ENCODE peak calls at places on chromosomes 3 and 15, in seven cellular contexts. U is body of pancreas, J is upper lobe of right lung, G is NB4, N is heart right ventricle, V is lung, T is mucosa of descending colon. C is an unnamed sample.

GRCh38 chr3:98528474-98529346 is 3.1 kb upstream of the GPR15 start:
- DNase-seq in U (no peak), J (no peak), G (no peak), N (no peak), V (no peak), T (no peak), C (no peak)

GRCh38 chr3:4721511-4721911 is 228.4 kb downstream of the ITPR1 start:
- DNase-seq in U (no peak), J (no peak), G (no peak), N (no peak), V (no peak), T (no peak), C (no peak)

GRCh38 chr3:72906154-72906553 is 18.3 kb downstream of the GXYLT2 start:
- DNase-seq in U (no peak), J (no peak), G (no peak), N (no peak), V (no peak), T (no peak), C (no peak)

GRCh38 chr3:25478358-25478757 is 50.3 kb downstream of the RARB start:
- DNase-seq in U (no peak), J (no peak), G (no peak), N (no peak), V (no peak), T (no peak), C (no peak)

GRCh38 chr3:71358243-71358642 is 225.3 kb downstream of the FOXP1 start:
- DNase-seq in U (no peak), J (no peak), G (no peak), N (no peak), V (no peak), T (no peak), C (no peak)

GRCh38 chr3:159620873-159621272 is 367.8 kb upstream of the IL12A start:
- DNase-seq in U (no peak), J (no peak), G (no peak), N (no peak), V (no peak), T (no peak), C (no peak)

GRCh38 chr3:172356427-172356826 is 91.8 kb downstream of the GHSR start:
- DNase-seq in U (no peak), J (no peak), G (no peak), N (no peak), V (no peak), T (no peak), C (no peak)

GRCh38 chr3:127808197-127808596 is 14.1 kb downstream of the MGLL start:
- DNase-seq in U (no peak), J (no peak), G (no peak), N (no peak), V (no peak), T (no peak), C (no peak)

GRCh38 chr3:124791639-124792111 is 61.4 kb downstream of the UMPS start:
- DNase-seq in U (no peak), J (no peak), G (peak), N (peak), V (peak), T (peak), C (no peak)

GRCh38 chr3:157948605-157949383 is 157.4 kb downstream of the SHOX2 start:
- DNase-seq in U (no peak), J (no peak), G (no peak), N (no peak), V (no peak), T (no peak), C (no peak)

GRCh38 chr3:75296858-75297257 is 367.3 kb upstream of the FRG2C start:
- DNase-seq in U (no peak), J (no peak), G (no peak), N (no peak), V (no peak), T (no peak), C (no peak)

GRCh38 chr3:29240248-29240647 is 40.6 kb upstream of the RBMS3 start:
- DNase-seq in U (no peak), J (no peak), G (peak), N (no peak), V (no peak), T (no peak), C (no peak)

GRCh38 chr3:169285057-169285990 is 378.2 kb downstream of the MECOM start:
- DNase-seq in U (no peak), J (no peak), G (no peak), N (no peak), V (no peak), T (no peak), C (no peak)

GRCh38 chr3:130786306-130786705 is 39.7 kb upstream of the PIK3R4 start:
- DNase-seq in U (no peak), J (no peak), G (no peak), N (no peak), V (no peak), T (no peak), C (no peak)

GRCh38 chr3:142975316-142975995 is 12.0 kb upstream of the PAQR9 start:
- DNase-seq in U (no peak), J (no peak), G (no peak), N (no peak), V (no peak), T (no peak), C (no peak)

GRCh38 chr3:141183606-141184005 is 48.0 kb upstream of the PXYLP1 start:
- DNase-seq in U (no peak), J (no peak), G (no peak), N (no peak), V (no peak), T (no peak), C (no peak)

GRCh38 chr15:73387507-73388255 is 18.9 kb upstream of the HCN4 start:
- DNase-seq in U (no peak), J (no peak), G (no peak), N (no peak), V (no peak), T (no peak), C (no peak)

GRCh38 chr3:167885277-167885676 is 149.8 kb downstream of the SERPINI1 start:
- DNase-seq in U (no peak), J (no peak), G (no peak), N (no peak), V (no peak), T (no peak), C (no peak)

GRCh38 chr3:105365171-105365535 is 1.6 kb upstream of the ALCAM start:
- DNase-seq in U (peak), J (no peak), G (no peak), N (no peak), V (no peak), T (no peak), C (no peak)

GRCh38 chr3:62622553-62623174 is 249.3 kb upstream of the FEZF2 start:
- DNase-seq in U (peak), J (no peak), G (peak), N (no peak), V (no peak), T (peak), C (no peak)

GRCh38 chr15:70799667-70800450 is 36.5 kb upstream of the UACA start:
- DNase-seq in U (no peak), J (no peak), G (no peak), N (peak), V (peak), T (no peak), C (no peak)

GRCh38 chr3:179681492-179682263 is 28.8 kb downstream of the USP13 start:
- DNase-seq in U (no peak), J (no peak), G (no peak), N (no peak), V (no peak), T (no peak), C (peak)
- H3K4me3 ChIP-seq in U (no peak), J (no peak), G (no peak), N (peak), V (no peak), T (no peak), C (no peak)

DNA sequence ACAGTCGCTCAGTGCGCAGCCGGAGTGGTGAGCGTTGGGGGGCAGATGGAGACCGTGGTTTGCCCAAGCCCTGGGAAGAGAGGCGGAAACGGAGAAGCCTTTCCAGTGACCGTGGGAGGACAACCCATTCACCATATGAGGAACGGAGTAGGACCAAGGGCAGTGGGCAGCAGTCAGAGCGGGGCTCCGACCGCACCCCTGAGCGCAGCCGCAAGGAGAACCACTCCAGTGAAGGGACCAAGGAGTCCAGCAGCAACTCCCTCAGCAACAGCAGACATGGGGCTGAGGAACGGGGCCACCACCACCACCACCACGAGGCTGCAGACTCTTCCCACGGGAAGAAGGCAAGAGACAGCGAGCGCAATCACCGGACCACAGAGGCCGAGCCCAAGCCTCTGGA is 2.0 kb downstream of the RBM15B start:
- DNase-seq in U (no peak), J (no peak), G (no peak), N (no peak), V (no peak), T (no peak), C (no peak)
- H3K4me3 ChIP-seq in U (no peak), J (no peak), G (no peak), N (no peak), V (no peak), T (no peak), C (no peak)

GRCh38 chr3:49029563-49029884 is 326 bp upstream of the IMPDH2 start:
- DNase-seq in U (no peak), J (no peak), G (no peak), N (no peak), V (no peak), T (no peak), C (no peak)
- H3K4me3 ChIP-seq in U (no peak), J (peak), G (no peak), N (peak), V (peak), T (peak), C (no peak)

GRCh38 chr15:49620658-49621326 is at the start of the genes DTWD1 and FAM227B:
- DNase-seq in U (peak), J (peak), G (peak), N (peak), V (peak), T (peak), C (peak)
- H3K4me3 ChIP-seq in U (peak), J (peak), G (peak), N (peak), V (peak), T (peak), C (peak)

GRCh38 chr15:57306305-57306943 is 69.9 kb upstream of the CGNL1 start:
- DNase-seq in U (peak), J (peak), G (peak), N (peak), V (peak), T (peak), C (peak)
- H3K4me3 ChIP-seq in U (peak), J (peak), G (peak), N (peak), V (peak), T (peak), C (peak)

GRCh38 chr15:38207591-38207990 is 45.0 kb upstream of the SPRED1 start:
- DNase-seq in U (no peak), J (no peak), G (no peak), N (no peak), V (no peak), T (no peak), C (no peak)

GRCh38 chr15:38205502-38206235 is 47.0 kb upstream of the SPRED1 start:
- DNase-seq in U (no peak), J (no peak), G (no peak), N (no peak), V (no peak), T (no peak), C (no peak)

GRCh38 chr15:38197553-38197952 is 55.1 kb upstream of the SPRED1 start:
- DNase-seq in U (no peak), J (no peak), G (no peak), N (no peak), V (no peak), T (no peak), C (no peak)

GRCh38 chr15:38201714-38202113 is 50.9 kb upstream of the SPRED1 start:
- DNase-seq in U (no peak), J (no peak), G (no peak), N (no peak), V (no peak), T (no peak), C (no peak)

DNA sequence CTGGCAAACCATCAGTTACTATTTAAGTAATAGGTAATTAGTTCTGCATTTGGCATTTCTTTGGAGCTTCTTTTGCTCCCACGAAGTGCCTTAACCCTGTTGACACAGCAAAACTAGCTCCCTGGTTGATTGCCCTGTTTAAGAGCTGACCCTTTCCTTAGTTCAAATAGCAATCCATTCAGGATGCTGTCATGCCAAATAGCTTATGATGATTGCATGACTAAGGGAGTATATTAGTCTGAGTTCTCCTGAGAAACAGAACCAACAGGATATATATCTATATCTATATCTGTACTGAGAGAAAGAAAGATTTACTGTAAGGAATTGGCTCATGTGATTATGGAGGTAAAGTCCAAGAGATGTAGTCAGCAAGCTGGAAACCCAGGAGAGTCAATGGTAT is 50.3 kb upstream of the SPRED1 start:
- DNase-seq in U (no peak), J (no peak), G (no peak), N (no peak), V (no peak), T (no peak), C (no peak)
- H3K4me3 ChIP-seq in U (no peak), J (no peak), G (no peak), N (no peak), V (no peak), T (no peak), C (no peak)

DNA sequence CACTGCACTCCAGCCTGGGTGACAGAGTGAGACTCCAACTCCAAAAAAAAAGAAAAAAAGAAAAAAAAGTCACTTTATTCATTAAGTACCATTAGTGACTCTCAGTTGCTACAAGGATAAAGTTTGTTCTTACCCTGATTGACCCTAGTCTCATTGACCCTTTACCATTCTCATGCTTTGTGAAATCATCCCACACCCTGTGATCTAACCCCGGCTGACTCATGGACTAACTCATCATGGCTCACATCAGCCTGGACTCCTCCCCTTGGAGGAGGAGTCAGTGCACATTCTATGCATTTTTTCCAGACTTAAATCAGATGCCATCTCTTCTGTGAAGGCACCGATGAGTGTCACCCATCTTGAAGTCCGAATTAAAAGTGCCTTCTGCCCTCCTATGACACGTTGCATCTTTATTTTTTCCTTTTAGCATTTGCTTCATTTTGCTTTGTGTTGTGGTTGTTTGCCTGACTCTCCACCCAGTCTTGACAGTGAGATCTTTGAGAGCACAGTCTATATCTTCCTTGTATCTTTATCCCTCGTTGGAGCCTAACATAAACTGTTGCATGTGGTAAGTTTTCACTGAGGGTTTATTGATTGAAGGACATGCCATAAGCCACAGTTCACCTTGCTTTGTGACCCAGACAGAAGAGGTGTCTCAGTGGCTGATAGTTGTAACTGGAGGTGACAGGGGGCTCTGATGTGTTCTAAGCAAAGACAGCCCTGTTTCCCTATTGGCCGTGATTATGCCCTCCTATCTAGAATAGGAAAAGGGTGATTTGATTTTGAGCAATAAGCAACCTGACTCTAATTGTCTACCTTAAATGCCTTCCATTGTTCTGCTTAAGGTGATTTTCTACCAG is 72.1 kb downstream of the IL1RAP start:
- DNase-seq in U (no peak), J (no peak), G (peak), N (no peak), V (peak), T (no peak), C (peak)
- H3K4me3 ChIP-seq in U (no peak), J (no peak), G (no peak), N (no peak), V (no peak), T (no peak), C (no peak)

DNA sequence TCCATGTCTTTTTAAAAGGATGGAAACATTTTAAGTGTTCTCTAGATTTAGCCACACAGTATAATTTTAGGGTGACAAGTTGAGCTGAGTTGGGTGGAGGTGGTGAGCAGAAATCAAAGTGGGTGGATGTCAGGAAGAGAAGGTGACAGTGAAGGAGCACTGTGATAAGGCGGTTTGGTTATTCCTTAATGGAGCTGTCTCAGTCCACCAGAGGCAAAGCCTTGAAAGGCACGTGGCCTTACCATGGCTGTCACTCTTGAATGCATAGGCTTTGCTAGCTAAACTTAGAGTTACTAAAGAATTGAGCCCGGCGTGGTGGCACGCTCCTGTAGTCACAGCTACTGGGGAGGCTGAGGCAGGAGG is 615 bp upstream of the TTLL13 start:
- DNase-seq in U (no peak), J (no peak), G (no peak), N (no peak), V (no peak), T (no peak), C (no peak)
- H3K4me3 ChIP-seq in U (no peak), J (peak), G (no peak), N (peak), V (no peak), T (no peak), C (peak)

DNA sequence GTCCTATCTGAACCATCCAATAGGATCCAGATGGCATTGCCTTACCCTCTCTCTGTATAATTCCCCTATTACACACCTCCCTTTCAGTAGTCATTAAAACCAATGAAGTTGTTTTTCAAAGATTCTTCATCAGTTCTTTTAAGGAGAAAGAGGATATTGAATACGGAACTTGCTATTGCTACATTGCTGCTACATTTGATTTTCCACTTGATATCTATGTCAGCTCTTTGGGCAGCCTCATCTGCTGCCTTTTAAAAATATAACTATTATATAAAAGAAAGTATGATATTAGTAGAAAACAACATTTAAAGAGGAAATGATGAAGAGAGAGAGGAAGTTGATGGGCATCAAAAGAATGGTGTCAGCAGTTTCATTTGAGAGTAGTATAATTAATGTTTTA is 171.4 kb downstream of the NFKBIZ start:
- DNase-seq in U (no peak), J (no peak), G (no peak), N (no peak), V (no peak), T (no peak), C (no peak)
- H3K4me3 ChIP-seq in U (no peak), J (no peak), G (no peak), N (no peak), V (no peak), T (no peak), C (no peak)

DNA sequence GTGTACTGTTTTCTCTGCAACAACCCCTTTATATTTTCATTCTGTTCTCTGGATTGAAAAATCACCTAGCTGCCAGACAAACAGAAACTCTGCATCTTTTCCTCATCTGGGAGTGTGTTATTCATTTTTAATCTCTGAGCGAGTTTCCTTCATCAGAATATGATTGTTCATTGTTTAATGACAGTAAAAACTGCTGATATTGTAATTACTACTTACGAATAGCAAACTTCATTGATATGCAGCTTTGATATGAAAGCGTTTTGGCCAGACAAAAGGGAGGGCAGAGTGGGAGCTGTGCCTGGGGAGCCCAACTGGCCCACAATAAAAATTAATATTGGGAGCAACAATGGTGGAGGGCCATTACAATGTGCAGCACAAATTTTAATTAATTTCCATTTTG is 132.7 kb upstream of the SKOR1 start:
- DNase-seq in U (no peak), J (no peak), G (no peak), N (no peak), V (no peak), T (no peak), C (no peak)
- H3K4me3 ChIP-seq in U (no peak), J (no peak), G (no peak), N (no peak), V (no peak), T (no peak), C (no peak)

C was measured in adrenal gland.